ENCODE peak calls at places on chromosomes 2 and 18, in seven cellular contexts. N, S, C, F, Z, M and A are unnamed samples.

GRCh38 chr18:11553098-11553940 is 56.1 kb upstream of the SLC35G4 start:
- DNase-seq in N (peak), S (peak), C (no peak), F (peak), Z (peak), M (peak), A (peak)

GRCh38 chr2:75710577-75711253 is at the start of gene GCFC2:
- DNase-seq in N (peak), S (peak), C (peak), F (peak), Z (peak), M (peak), A (peak)

GRCh38 chr18:21652073-21652472 is 40.0 kb downstream of the SNRPD1 start:
- DNase-seq in N (no peak), S (no peak), C (no peak), F (no peak), Z (no peak), M (no peak), A (no peak)

GRCh38 chr2:160221391-160222276 is 21.6 kb upstream of the ITGB6 start:
- DNase-seq in N (no peak), S (peak), C (no peak), F (peak), Z (no peak), M (peak), A (peak)

GRCh38 chr2:215454519-215454918 is 18.7 kb upstream of the FN1 start:
- DNase-seq in N (peak), S (peak), C (no peak), F (peak), Z (peak), M (peak), A (peak)

GRCh38 chr2:109217362-109218086 is 88.5 kb downstream of the SH3RF3 start:
- DNase-seq in N (peak), S (peak), C (no peak), F (peak), Z (no peak), M (no peak), A (peak)

GRCh38 chr2:62014102-62014501 is 108.6 kb downstream of the COMMD1 start:
- DNase-seq in N (no peak), S (peak), C (no peak), F (no peak), Z (no peak), M (peak), A (peak)

GRCh38 chr18:25067291-25068050 is 284.5 kb downstream of the ZNF521 start:
- DNase-seq in N (no peak), S (peak), C (no peak), F (no peak), Z (no peak), M (no peak), A (no peak)

GRCh38 chr18:77234504-77235365 is 14.9 kb upstream of the GALR1 start:
- DNase-seq in N (peak), S (no peak), C (no peak), F (no peak), Z (no peak), M (no peak), A (no peak)

GRCh38 chr2:175605599-175605988 is 396.5 kb downstream of the LNPK start:
- DNase-seq in N (no peak), S (no peak), C (no peak), F (no peak), Z (no peak), M (peak), A (no peak)

DNA sequence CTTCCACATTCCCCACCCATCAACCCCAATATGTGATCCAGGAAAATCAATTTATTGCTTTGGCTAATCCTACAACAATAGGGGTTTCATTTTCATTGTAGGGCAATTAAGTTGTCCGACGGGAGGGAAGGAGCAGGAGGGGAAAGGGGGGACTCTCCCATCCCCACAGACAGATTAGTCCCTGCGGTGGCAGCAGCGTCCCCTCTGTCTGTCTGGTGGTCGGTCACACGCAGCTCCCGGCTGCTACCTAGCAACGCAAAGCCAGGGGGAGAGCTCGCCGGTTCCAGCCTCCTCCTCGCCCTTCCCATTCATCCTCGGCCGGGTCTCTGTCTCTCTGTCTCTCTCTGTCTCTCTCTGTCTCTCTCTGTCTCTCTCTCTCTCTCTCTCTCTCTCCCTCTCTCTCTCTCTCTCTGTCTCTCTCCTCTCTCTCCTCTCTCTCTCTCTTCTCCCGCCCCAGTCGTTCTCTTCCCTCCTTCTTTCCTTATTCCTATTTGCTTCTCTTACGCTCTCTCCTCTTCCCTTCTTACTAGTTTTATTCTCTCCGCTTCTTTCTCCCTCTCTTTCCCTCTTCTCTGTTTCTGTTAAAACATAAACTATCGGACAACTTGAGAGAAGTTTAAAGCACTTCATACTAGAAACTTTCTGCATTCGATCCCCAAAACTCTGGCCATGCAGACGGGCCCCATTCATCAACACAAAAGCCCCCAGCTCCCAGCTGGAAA is 1.2 kb downstream of the LRP2 start:
- DNase-seq in N (no peak), S (peak), C (no peak), F (no peak), Z (no peak), M (no peak), A (peak)
- TF ChIP-seq EZH2 in N (no peak), S (peak), C (no peak), F (no peak), Z (no peak), M (peak), A (peak)

DNA sequence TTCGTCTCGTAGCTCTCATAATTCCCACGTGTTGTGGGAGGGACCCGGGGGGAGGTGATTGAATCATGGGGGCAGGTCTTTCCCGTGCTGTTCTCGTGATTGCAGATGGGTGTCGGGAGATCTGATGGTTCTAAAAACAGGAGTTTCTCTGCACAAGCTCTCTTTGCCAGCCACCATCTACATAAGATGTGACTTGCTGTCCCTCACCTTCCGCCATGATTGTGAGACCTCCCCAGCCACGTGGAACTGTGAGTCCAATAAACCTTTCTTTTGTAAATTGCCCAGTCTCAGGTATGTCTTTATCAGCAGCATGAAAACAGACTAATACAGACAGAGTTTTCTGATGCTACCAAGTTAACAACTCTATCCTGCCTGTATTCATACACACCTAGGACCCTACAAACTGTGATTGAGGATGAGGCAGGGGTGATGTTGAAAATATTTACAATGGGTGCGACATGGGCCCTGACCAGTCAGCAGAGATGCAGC is 3.9 kb downstream of the APOB start:
- DNase-seq in N (no peak), S (no peak), C (no peak), F (no peak), Z (no peak), M (no peak), A (no peak)
- H3K27ac ChIP-seq in N (no peak), S (no peak), C (no peak), F (no peak), Z (no peak), M (peak), A (no peak)

GRCh38 chr2:40367652-40368051 is 84.2 kb downstream of the SLC8A1 start:
- DNase-seq in N (no peak), S (peak), C (no peak), F (peak), Z (no peak), M (no peak), A (peak)

GRCh38 chr2:40363631-40364030 is 88.3 kb downstream of the SLC8A1 start:
- DNase-seq in N (no peak), S (peak), C (no peak), F (no peak), Z (no peak), M (no peak), A (peak)

GRCh38 chr2:40367032-40367431 is 84.9 kb downstream of the SLC8A1 start:
- DNase-seq in N (no peak), S (no peak), C (no peak), F (no peak), Z (no peak), M (no peak), A (no peak)

GRCh38 chr2:40361478-40361877 is 90.4 kb downstream of the SLC8A1 start:
- DNase-seq in N (no peak), S (no peak), C (no peak), F (no peak), Z (no peak), M (no peak), A (no peak)

DNA sequence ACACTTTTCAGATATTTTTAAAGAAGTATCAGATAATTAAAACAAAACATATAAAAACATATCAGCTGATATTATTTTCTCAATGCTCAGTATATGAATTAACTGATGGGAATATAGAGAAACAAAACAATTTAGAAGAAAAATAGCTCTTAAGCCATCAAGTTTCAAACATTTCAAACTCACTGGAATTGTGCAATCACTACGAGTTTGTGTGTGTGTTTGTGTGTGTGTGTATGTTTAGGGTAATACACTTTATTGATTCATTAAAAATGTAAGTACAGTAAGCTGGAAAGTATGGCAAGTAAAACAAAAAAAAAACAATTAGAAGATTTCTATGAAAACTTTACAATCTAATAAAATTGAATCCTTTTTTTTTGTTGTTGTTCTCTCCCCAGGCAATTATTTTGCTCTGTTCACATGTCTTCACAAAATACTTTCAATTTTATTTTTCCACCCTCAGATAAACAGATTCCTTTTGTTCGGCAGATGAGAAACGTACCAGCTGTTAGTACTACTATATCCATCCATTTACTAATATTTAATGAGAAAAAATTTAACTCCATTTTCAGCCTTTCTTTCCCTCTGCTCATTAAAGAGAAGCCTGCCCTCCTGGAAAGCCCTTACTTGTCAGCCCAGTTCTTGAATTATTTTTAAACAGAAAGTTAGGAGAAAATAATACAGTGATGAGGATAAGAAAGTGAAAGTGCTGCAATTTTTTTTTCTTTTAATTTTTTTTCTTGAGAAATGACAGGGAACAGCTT is 87.6 kb downstream of the SLC8A1 start:
- DNase-seq in N (no peak), S (peak), C (no peak), F (no peak), Z (no peak), M (no peak), A (no peak)
- H3K4me3 ChIP-seq in N (no peak), S (peak), C (no peak), F (peak), Z (no peak), M (no peak), A (peak)

DNA sequence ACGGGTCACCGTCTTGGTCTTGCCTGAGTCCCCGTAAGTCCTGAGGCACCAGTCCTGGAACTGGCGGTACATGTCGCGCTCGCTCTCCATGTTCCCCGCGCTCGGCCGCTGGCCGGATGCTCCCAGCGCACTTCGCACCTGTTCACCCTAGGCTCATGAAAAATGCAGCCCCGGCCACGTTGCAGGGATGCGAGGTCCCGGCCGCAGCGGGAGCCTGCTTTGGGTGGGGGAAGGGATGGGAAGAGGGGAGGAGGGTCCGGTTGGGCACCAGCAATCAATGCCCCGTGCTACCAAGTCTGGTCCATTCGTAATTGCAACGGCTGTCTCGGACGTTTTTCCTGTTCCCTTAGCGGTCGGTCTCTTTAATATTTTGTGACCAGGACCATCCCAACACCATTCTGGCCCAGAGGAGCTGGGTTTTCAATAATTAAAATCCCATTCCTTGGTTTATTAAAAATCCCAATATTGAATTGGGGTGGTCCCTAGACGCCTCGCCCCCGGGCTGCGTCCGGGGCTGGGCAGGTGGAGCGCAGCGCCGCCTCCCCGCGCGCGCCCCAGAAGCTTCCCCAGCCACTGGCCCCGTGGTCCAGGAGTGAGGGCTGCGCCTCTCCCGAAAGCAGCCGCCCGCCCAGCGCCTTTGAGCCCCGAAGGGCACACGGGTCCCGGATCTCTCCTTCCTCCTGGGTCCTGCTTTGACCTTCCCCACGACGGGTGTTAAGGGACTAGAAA is 1.4 kb downstream of the NOL4 start:
- DNase-seq in N (no peak), S (peak), C (no peak), F (peak), Z (no peak), M (no peak), A (no peak)
- TF ChIP-seq EZH2 in N (no peak), S (peak), C (no peak), F (peak), Z (no peak), M (no peak), A (peak)